ENCODE peak calls at places on chromosomes 1 and 21, in ten cellular contexts. L is CD8-positive, alpha-beta memory T cell; K is breast epithelium; T is aorta; H is lower lobe of right lung; V is ovary; M is cardiac muscle cell; U is CD4-positive, alpha-beta memory T cell; Y is left lung; Z is right cardiac atrium. B is an unnamed sample.
A peak's percentile ranks its signal among the peaks of the same experiment; 100 is the strongest.

GRCh38 chr1:221149111-221149510 is 269.9 kb downstream of the HLX start:
- DNase-seq in L (no peak), K (no peak), T (no peak), H (no peak), V (no peak), M (peak; percentile 70), U (no peak), Y (no peak), Z (no peak), B (no peak)

GRCh38 chr21:39852021-39852721 is 15.1 kb upstream of the PCP4 start:
- DNase-seq in L (no peak), K (no peak), T (no peak), H (no peak), V (no peak), M (no peak), U (no peak), Y (no peak), Z (no peak), B (peak; percentile 73)

GRCh38 chr21:42112223-42112622 is 41.1 kb downstream of the UMODL1 start:
- DNase-seq in L (no peak), K (no peak), T (no peak), H (no peak), V (no peak), M (no peak), U (no peak), Y (no peak), Z (no peak), B (no peak)

GRCh38 chr1:232016636-232017035 is 390.0 kb downstream of the DISC1 start:
- DNase-seq in L (no peak), K (no peak), T (no peak), H (no peak), V (no peak), M (no peak), U (no peak), Y (no peak), Z (no peak), B (no peak)

GRCh38 chr1:74652711-74653131 is 20.9 kb downstream of the ERICH3 start:
- DNase-seq in L (no peak), K (peak; percentile 52), T (no peak), H (no peak), V (no peak), M (peak; percentile 28), U (no peak), Y (no peak), Z (no peak), B (no peak)

GRCh38 chr1:112557385-112557784 is 48.6 kb downstream of the WNT2B start:
- DNase-seq in L (no peak), K (no peak), T (no peak), H (no peak), V (no peak), M (peak; percentile 38), U (no peak), Y (no peak), Z (no peak), B (no peak)

GRCh38 chr1:97488505-97488904 is 432.3 kb downstream of the DPYD start:
- DNase-seq in L (no peak), K (no peak), T (no peak), H (no peak), V (no peak), M (no peak), U (no peak), Y (no peak), Z (no peak), B (no peak)

GRCh38 chr1:169120066-169120465 is 13.6 kb downstream of the ATP1B1 start:
- DNase-seq in L (no peak), K (no peak), T (no peak), H (no peak), V (no peak), M (no peak), U (no peak), Y (no peak), Z (no peak), B (no peak)

GRCh38 chr1:11570821-11571220 is 83.4 kb downstream of the FBXO2 start:
- DNase-seq in L (no peak), K (no peak), T (no peak), H (no peak), V (no peak), M (no peak), U (no peak), Y (no peak), Z (no peak), B (no peak)

GRCh38 chr1:11569551-11569950 is 84.7 kb downstream of the FBXO2 start:
- DNase-seq in L (no peak), K (no peak), T (no peak), H (no peak), V (no peak), M (no peak), U (no peak), Y (no peak), Z (no peak), B (no peak)

GRCh38 chr1:11571906-11572616 is 82.2 kb downstream of the FBXO2 start:
- DNase-seq in L (no peak), K (no peak), T (no peak), H (no peak), V (no peak), M (no peak), U (no peak), Y (no peak), Z (no peak), B (peak; percentile 95)

GRCh38 chr1:11568687-11569086 is 85.5 kb downstream of the FBXO2 start:
- DNase-seq in L (no peak), K (no peak), T (no peak), H (no peak), V (no peak), M (no peak), U (no peak), Y (no peak), Z (no peak), B (no peak)

DNA sequence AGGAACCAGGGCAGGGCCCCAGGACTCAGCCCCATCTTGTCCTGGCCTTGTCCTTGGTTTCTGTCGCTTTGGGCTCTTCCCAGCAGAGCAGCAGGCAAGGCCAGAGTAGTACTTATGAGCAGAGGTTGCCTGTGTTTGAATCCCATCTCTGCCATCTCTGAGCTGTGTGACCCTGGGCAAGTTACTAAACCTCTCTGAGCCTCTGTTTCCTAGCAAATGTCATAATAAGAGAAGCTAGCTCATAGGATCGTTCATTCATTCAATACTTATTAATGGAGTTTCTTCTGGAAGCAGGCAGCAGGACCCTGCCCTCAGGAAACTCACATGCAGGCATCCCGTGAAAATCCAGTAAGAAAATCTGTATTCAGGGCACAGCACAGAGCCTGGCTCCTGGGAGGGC is 84.3 kb downstream of the FBXO2 start:
- DNase-seq in L (no peak), K (no peak), T (no peak), H (no peak), V (no peak), M (no peak), U (no peak), Y (no peak), Z (no peak), B (no peak)
- H3K9me3 ChIP-seq in L (no peaks in the 10 kb centered on the region), K (no peaks in the 10 kb centered on the region), T (no peaks in the 10 kb centered on the region), H (no peaks in the 10 kb centered on the region), V (no peaks in the 10 kb centered on the region), M (no peaks in the 10 kb centered on the region), U (no peaks in the 10 kb centered on the region), Y (no peaks in the 10 kb centered on the region), Z (no peaks in the 10 kb centered on the region), B (no peaks in the 10 kb centered on the region)

GRCh38 chr1:61453111-61453961 is 271.6 kb downstream of the TM2D1 start:
- DNase-seq in L (peak; percentile 52), K (peak; percentile 93), T (peak; percentile 93), H (peak; percentile 85), V (peak; percentile 97), M (peak; percentile 98), U (peak; percentile 72), Y (no peak), Z (peak; percentile 93), B (peak; percentile 95)
- H3K4me1 ChIP-seq in L (no peaks in the 10 kb centered on the region), K (no peaks in the 10 kb centered on the region), T (peaks cover 3% of the 10 kb centered on the region), H (peaks cover 51% of the 10 kb centered on the region), V (peaks cover 15% of the 10 kb centered on the region), M (peaks cover 17% of the 10 kb centered on the region), U (no peaks in the 10 kb centered on the region), Y (peaks cover 17% of the 10 kb centered on the region), Z (peaks cover 27% of the 10 kb centered on the region), B (peaks cover 15% of the 10 kb centered on the region)

DNA sequence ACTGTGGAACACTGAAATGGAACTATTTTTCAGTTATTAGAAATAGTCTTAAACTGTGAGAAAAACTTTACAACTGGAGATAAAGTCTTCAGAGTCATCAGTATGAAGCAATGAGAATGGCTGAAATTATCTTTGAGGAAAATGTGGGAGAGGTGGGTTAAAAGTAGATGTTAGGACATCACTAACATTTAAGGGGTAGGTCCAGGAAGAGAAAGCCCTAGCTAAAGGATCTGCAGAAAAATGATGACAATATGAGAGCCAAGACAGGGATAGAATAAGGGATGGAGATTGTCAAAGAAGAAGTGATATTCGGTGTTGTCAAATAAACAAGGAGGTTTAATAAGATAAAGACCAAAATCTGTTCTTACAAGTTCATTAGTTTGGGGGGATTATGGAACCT is 123.3 kb upstream of the GPR52 start:
- DNase-seq in L (no peak), K (no peak), T (no peak), H (no peak), V (no peak), M (no peak), U (no peak), Y (no peak), Z (no peak), B (no peak)
- H3K9me3 ChIP-seq in L (peaks cover 30% of the 10 kb centered on the region), K (peaks cover 13% of the 10 kb centered on the region), T (peaks cover 11% of the 10 kb centered on the region), H (peaks cover 29% of the 10 kb centered on the region), V (no peaks in the 10 kb centered on the region), M (peaks cover 3% of the 10 kb centered on the region), U (no peaks in the 10 kb centered on the region), Y (no peaks in the 10 kb centered on the region), Z (peaks cover 2% of the 10 kb centered on the region), B (peaks cover 70% of the 10 kb centered on the region)

GRCh38 chr1:32351859-32352745 is 10.2 kb downstream of the FAM229A start:
- DNase-seq in L (no peak), K (no peak), T (no peak), H (no peak), V (peak; percentile 78), M (peak; percentile 60), U (no peak), Y (no peak), Z (peak; percentile 90), B (no peak)
- H3K4me1 ChIP-seq in L (peaks cover 31% of the 10 kb centered on the region), K (no peaks in the 10 kb centered on the region), T (no peaks in the 10 kb centered on the region), H (peaks cover 48% of the 10 kb centered on the region), V (peaks cover 24% of the 10 kb centered on the region), M (peaks cover 21% of the 10 kb centered on the region), U (peaks cover 37% of the 10 kb centered on the region), Y (peaks cover 28% of the 10 kb centered on the region), Z (peaks cover 20% of the 10 kb centered on the region), B (peaks cover 13% of the 10 kb centered on the region)

GRCh38 chr1:83500987-83501591 is 497.8 kb downstream of the TTLL7 start:
- DNase-seq in L (no peak), K (no peak), T (no peak), H (no peak), V (no peak), M (no peak), U (no peak), Y (no peak), Z (no peak), B (no peak)
- H3K9me3 ChIP-seq in L (no peaks in the 10 kb centered on the region), K (no peaks in the 10 kb centered on the region), T (no peaks in the 10 kb centered on the region), H (no peaks in the 10 kb centered on the region), V (no peaks in the 10 kb centered on the region), M (no peaks in the 10 kb centered on the region), U (no peaks in the 10 kb centered on the region), Y (no peaks in the 10 kb centered on the region), Z (no peaks in the 10 kb centered on the region), B (no peaks in the 10 kb centered on the region)

GRCh38 chr1:214445846-214446614 is 105.4 kb downstream of the PTPN14 start:
- DNase-seq in L (no peak), K (no peak), T (no peak), H (no peak), V (no peak), M (peak; percentile 53), U (no peak), Y (no peak), Z (no peak), B (no peak)
- H3K4me1 ChIP-seq in L (no peaks in the 10 kb centered on the region), K (no peaks in the 10 kb centered on the region), T (peaks cover 2% of the 10 kb centered on the region), H (no peaks in the 10 kb centered on the region), V (no peaks in the 10 kb centered on the region), M (no peaks in the 10 kb centered on the region), U (peaks cover under 1% of the 10 kb centered on the region), Y (no peaks in the 10 kb centered on the region), Z (peaks cover 7% of the 10 kb centered on the region), B (peaks cover 24% of the 10 kb centered on the region)